ENCODE peak calls at places on chromosomes 16 and 17, in eight cellular contexts. O is NCI-H1105 treated with DMSO at 0.1 percent for 48 hours; S is AG09319; T is psoas muscle; G is HCT116; V is substantia nigra; D is putamen; W is effector CD4-positive, alpha-beta T cell. Y is an unnamed sample.

GRCh38 chr17:83064732-83065659 is 14.4 kb upstream of the METRNL start:
- DNase-seq in G (no peak), T (no peak), W (no peak), O (no peak), D (no peak), S (no peak), V (no peak), Y (no peak)

GRCh38 chr17:28811594-28812135 is 30.9 kb downstream of the FAM222B start:
- DNase-seq in W (no peak), V (no peak), T (no peak), D (peak; percentile 17), S (no peak), G (peak; percentile 15), O (peak; percentile 28), Y (peak; percentile 8)

GRCh38 chr17:44043326-44043725 is 23.1 kb downstream of the LSM12 start:
- DNase-seq in D (no peak), O (no peak), T (no peak), V (no peak), S (peak; percentile 23), G (no peak), W (no peak), Y (no peak)

GRCh38 chr17:2435181-2435741 is 34.4 kb upstream of the MNT start:
- DNase-seq in S (no peak), D (peak; percentile 66), V (no peak), W (no peak), O (peak; percentile 87), G (no peak), T (no peak), Y (peak; percentile 59)

GRCh38 chr17:30921544-30922196 is at the start of gene ADAP2:
- DNase-seq in S (no peak), O (no peak), W (no peak), T (peak; percentile 59), V (peak; percentile 46), D (peak; percentile 6), G (peak; percentile 19), Y (peak; percentile 53)

GRCh38 chr17:28188841-28189263 is 130.1 kb upstream of the TMEM97 start:
- DNase-seq in D (no peak), O (no peak), T (no peak), S (no peak), G (no peak), V (no peak), W (no peak), Y (no peak)

GRCh38 chr17:18247613-18248001 is 10.9 kb downstream of the FLII start:
- DNase-seq in V (peak; percentile 38), O (no peak), D (no peak), W (no peak), G (no peak), S (no peak), T (peak; percentile 53), Y (no peak)

GRCh38 chr17:38914741-38915638 is 10.4 kb upstream of the LASP1NB start:
- DNase-seq in W (no peak), V (no peak), D (no peak), O (no peak), G (no peak), S (no peak), T (peak; percentile 11), Y (no peak)

GRCh38 chr16:86850675-86851074 is 272.3 kb downstream of the FOXL1 start:
- DNase-seq in S (no peak), T (no peak), W (no peak), D (no peak), G (no peak), O (no peak), V (no peak), Y (no peak)

GRCh38 chr16:27286446-27286845 is 17.9 kb upstream of the NSMCE1 start:
- DNase-seq in T (no peak), G (no peak), O (no peak), V (peak; percentile 15), W (no peak), D (no peak), S (peak; percentile 74), Y (peak; percentile 57)

GRCh38 chr16:2609827-2610470 is 72.1 kb downstream of the PDPK1 start:
- DNase-seq in O (no peak), D (no peak), T (no peak), W (no peak), S (no peak), V (no peak), G (no peak), Y (no peak)

GRCh38 chr17:36721560-36722120 is 120.3 kb downstream of the MRM1 start:
- DNase-seq in T (no peak), D (peak; percentile 23), S (no peak), O (peak; percentile 71), G (no peak), W (no peak), V (no peak), Y (no peak)

GRCh38 chr16:81492307-81492706 is 47.7 kb downstream of the CMIP start:
- DNase-seq in W (no peak), V (no peak), G (no peak), O (no peak), T (no peak), S (no peak), D (no peak), Y (no peak)

GRCh38 chr16:26765087-26765486 is 301.6 kb upstream of the C16orf82 start:
- DNase-seq in G (no peak), O (peak; percentile 9), T (no peak), D (no peak), W (no peak), S (no peak), V (no peak), Y (no peak)

GRCh38 chr17:17767497-17768286 is 69.1 kb downstream of the SREBF1 start:
- DNase-seq in O (no peak), G (no peak), S (no peak), W (no peak), V (no peak), D (no peak), T (no peak), Y (no peak)

GRCh38 chr16:57178793-57179212 is 7.0 kb downstream of the PSME3IP1 start:
- DNase-seq in V (no peak), D (no peak), O (no peak), W (no peak), G (no peak), S (no peak), T (no peak), Y (no peak)

GRCh38 chr16:46908540-46909372 is 24.6 kb downstream of the GPT2 start:
- DNase-seq in W (peak; percentile 59), O (peak; percentile 78), S (peak; percentile 16), G (peak; percentile 57), D (peak; percentile 74), T (no peak), V (peak; percentile 39), Y (peak; percentile 76)

GRCh38 chr17:41717408-41718286 is 5.5 kb downstream of the GAST start:
- DNase-seq in T (no peak), D (no peak), O (peak; percentile 30), G (no peak), V (no peak), W (no peak), S (no peak), Y (no peak)

GRCh38 chr16:15403392-15403995 is 7.9 kb downstream of the MPV17L start:
- DNase-seq in W (no peak), O (no peak), S (no peak), V (no peak), D (no peak), G (no peak), T (no peak), Y (no peak)

GRCh38 chr17:6027342-6028024 is 42.7 kb upstream of the WSCD1 start:
- DNase-seq in T (no peak), G (no peak), W (no peak), O (no peak), V (no peak), S (no peak), D (no peak), Y (no peak)

GRCh38 chr16:48112603-48113400 is 43.0 kb downstream of the ABCC12 start:
- DNase-seq in S (no peak), G (no peak), O (no peak), V (no peak), T (no peak), W (no peak), D (no peak), Y (no peak)

GRCh38 chr17:4530799-4531730 is 24.1 kb downstream of the MYBBP1A start:
- DNase-seq in T (peak; percentile 20), O (no peak), S (no peak), V (no peak), D (no peak), G (no peak), W (no peak), Y (no peak)

GRCh38 chr17:6456914-6457687 is 12.8 kb downstream of the PIMREG start:
- DNase-seq in S (peak; percentile 8), V (no peak), W (no peak), T (peak; percentile 53), O (no peak), D (no peak), G (no peak), Y (no peak)

GRCh38 chr17:7839890-7840260 is 5.9 kb downstream of the KDM6B start:
- DNase-seq in W (no peak), D (no peak), O (peak; percentile 38), S (no peak), V (no peak), T (no peak), G (no peak), Y (peak; percentile 21)

GRCh38 chr17:42065201-42065600 is 14.8 kb upstream of the C17orf113 start:
- DNase-seq in O (no peak), S (no peak), D (no peak), W (no peak), G (no peak), V (no peak), T (no peak), Y (no peak)

GRCh38 chr17:46154151-46154816 is 38.9 kb downstream of the KANSL1 start:
- DNase-seq in O (no peak), S (no peak), D (peak; percentile 16), T (no peak), V (no peak), G (no peak), W (no peak), Y (no peak)

GRCh38 chr17:64706224-64707076 is 44.3 kb upstream of the SMURF2 start:
- DNase-seq in G (peak; percentile 66), S (no peak), V (no peak), W (no peak), T (no peak), D (no peak), O (no peak), Y (no peak)

GRCh38 chr17:62627904-62628603 is 584 bp downstream of the MRC2 start:
- DNase-seq in S (peak; percentile 69), V (peak; percentile 49), D (peak; percentile 65), O (no peak), W (no peak), T (peak; percentile 67), G (no peak), Y (no peak)

GRCh38 chr17:31877911-31878702 is 19.1 kb upstream of the COPRS start:
- DNase-seq in V (no peak), W (no peak), T (no peak), O (no peak), G (no peak), S (no peak), D (no peak), Y (no peak)

GRCh38 chr16:4083347-4083870 is 32.8 kb downstream of the ADCY9 start:
- DNase-seq in G (no peak), S (no peak), V (no peak), D (no peak), W (no peak), T (no peak), O (no peak), Y (no peak)

GRCh38 chr17:5662409-5663150 is 78.3 kb upstream of the NLRP1 start:
- DNase-seq in D (no peak), W (no peak), S (no peak), G (no peak), V (no peak), O (no peak), T (no peak), Y (no peak)

GRCh38 chr16:13607289-13607688 is 312.7 kb upstream of the ERCC4 start:
- DNase-seq in G (no peak), W (no peak), S (no peak), O (no peak), V (no peak), T (no peak), D (no peak), Y (no peak)

GRCh38 chr17:48047113-48047740 is 932 bp upstream of the NFE2L1 start:
- DNase-seq in G (no peak), W (no peak), S (no peak), T (no peak), V (no peak), D (no peak), O (peak; percentile 25), Y (no peak)

GRCh38 chr17:17416400-17417360 is 60.1 kb upstream of the MED9 start:
- DNase-seq in V (peak; percentile 35), D (no peak), O (no peak), W (no peak), S (peak; percentile 34), G (no peak), T (no peak), Y (peak; percentile 82)

Y was measured in Ammon's horn.